ENCODE peak calls at places on chromosomes 1 and 21, in seven cellular contexts. Q is epithelial cell of esophagus, K is omental fat pad, B is tibial nerve, E is lung, M is AG09319, P is breast epithelium. Z is an unnamed sample.

GRCh38 chr1:24317081-24317480 is 2.1 kb upstream of the GRHL3 start:
- DNase-seq in P (peak), K (no peak), B (no peak), E (no peak), M (no peak), Q (peak), Z (no peak)

GRCh38 chr1:155218854-155219591 is 10.5 kb downstream of the MTX1 start:
- DNase-seq in P (no peak), M (no peak), B (peak), E (peak), Q (peak), K (peak), Z (no peak)

GRCh38 chr1:41495171-41495948 is 10.9 kb upstream of the EDN2 start:
- DNase-seq in M (no peak), E (no peak), K (no peak), P (no peak), B (no peak), Q (peak), Z (no peak)

GRCh38 chr1:19758227-19758830 is 41.4 kb downstream of the TMCO4 start:
- DNase-seq in E (no peak), B (no peak), M (peak), Q (peak), P (no peak), K (no peak), Z (peak)

GRCh38 chr1:3999941-4000735 is 100.1 kb upstream of the C1orf174 start:
- DNase-seq in E (no peak), B (no peak), K (no peak), P (no peak), M (no peak), Q (no peak), Z (no peak)

GRCh38 chr1:90728656-90729257 is 11.7 kb upstream of the BARHL2 start:
- DNase-seq in E (no peak), P (no peak), K (no peak), M (no peak), B (no peak), Q (no peak), Z (no peak)

GRCh38 chr1:199612976-199613774 is 414.3 kb upstream of the NR5A2 start:
- DNase-seq in E (no peak), P (no peak), M (no peak), Q (peak), K (no peak), B (no peak), Z (peak)

GRCh38 chr1:9009438-9010366 is 16.5 kb downstream of the SLC2A7 start:
- DNase-seq in B (no peak), M (no peak), P (no peak), Q (peak), K (no peak), E (no peak), Z (no peak)

GRCh38 chr1:6695861-6696260 is 5.8 kb downstream of the DNAJC11 start:
- DNase-seq in E (no peak), P (no peak), K (no peak), B (no peak), Q (no peak), M (no peak), Z (no peak)

GRCh38 chr1:185409763-185410528 is 92.9 kb upstream of the IVNS1ABP start:
- DNase-seq in B (no peak), K (no peak), Q (no peak), E (no peak), P (no peak), M (peak), Z (no peak)

GRCh38 chr1:37699147-37699546 is 6.8 kb downstream of the CDCA8 start:
- DNase-seq in P (no peak), Q (no peak), E (no peak), K (no peak), B (no peak), M (no peak), Z (no peak)

GRCh38 chr1:210260087-210260486 is 27.5 kb downstream of the SERTAD4 start:
- DNase-seq in M (no peak), Q (no peak), K (no peak), P (no peak), E (no peak), B (no peak), Z (no peak)

GRCh38 chr1:8397511-8397910 is 79.6 kb downstream of the SLC45A1 start:
- DNase-seq in P (no peak), M (no peak), K (no peak), E (no peak), B (no peak), Q (no peak), Z (no peak)

GRCh38 chr1:66648896-66649597 is 103.2 kb upstream of the DYNLT5 start:
- DNase-seq in P (no peak), B (no peak), M (no peak), Q (no peak), K (no peak), E (no peak), Z (no peak)

GRCh38 chr1:209727286-209727685 is 22.6 kb downstream of the HSD11B1 start:
- DNase-seq in P (no peak), K (no peak), E (no peak), M (no peak), B (no peak), Q (no peak), Z (no peak)

GRCh38 chr1:22001409-22001808 is at the start of gene CELA3A:
- DNase-seq in M (no peak), K (no peak), P (no peak), Q (no peak), B (no peak), E (no peak), Z (no peak)

GRCh38 chr1:40750326-40750975 is 33.1 kb upstream of the KCNQ4 start:
- DNase-seq in K (no peak), M (no peak), B (no peak), E (no peak), P (no peak), Q (no peak), Z (no peak)

GRCh38 chr1:18290740-18291412 is 183.3 kb downstream of the IGSF21 start:
- DNase-seq in Q (no peak), E (no peak), P (no peak), B (no peak), M (no peak), K (no peak), Z (no peak)

GRCh38 chr1:233708416-233708815 is 94.5 kb downstream of the KCNK1 start:
- DNase-seq in P (no peak), B (no peak), M (no peak), Q (peak), K (no peak), E (no peak), Z (no peak)

GRCh38 chr21:34280389-34280795 is 83.4 kb upstream of the KCNE2 start:
- DNase-seq in P (peak), B (peak), M (no peak), K (no peak), E (peak), Q (peak), Z (no peak)

GRCh38 chr1:59018860-59019259 is 235.0 kb upstream of the JUN start:
- DNase-seq in E (no peak), M (no peak), P (no peak), Q (no peak), K (no peak), B (no peak), Z (no peak)

GRCh38 chr1:117416004-117416403 is 48.8 kb downstream of the MAN1A2 start:
- DNase-seq in E (no peak), Q (no peak), B (no peak), M (no peak), P (no peak), K (no peak), Z (no peak)

GRCh38 chr1:16716691-16717173 is 23.6 kb upstream of the RNU1-4 start:
- DNase-seq in P (peak), Q (peak), E (no peak), K (no peak), M (no peak), B (no peak), Z (no peak)

GRCh38 chr1:185741551-185741950 is 7.4 kb downstream of the HMCN1 start:
- DNase-seq in K (no peak), P (no peak), B (no peak), E (no peak), M (no peak), Q (peak), Z (no peak)

GRCh38 chr1:182680408-182680807 is 4.0 kb downstream of the RGS8 start:
- DNase-seq in Q (no peak), B (no peak), P (no peak), K (no peak), E (no peak), M (no peak), Z (no peak)

GRCh38 chr1:11535761-11536572 is 57.0 kb downstream of the DISP3 start:
- DNase-seq in E (no peak), K (no peak), Q (no peak), P (no peak), M (no peak), B (no peak), Z (no peak)

GRCh38 chr21:27804515-27804914 is 837.6 kb upstream of the ADAMTS5 start:
- DNase-seq in E (no peak), B (no peak), K (no peak), M (no peak), Q (no peak), P (no peak), Z (peak)

GRCh38 chr1:170660874-170661645 is 2.9 kb upstream of the PRRX1 start:
- DNase-seq in M (no peak), K (no peak), P (no peak), B (no peak), Q (no peak), E (no peak), Z (no peak)

GRCh38 chr1:241408170-241408569 is 51.2 kb upstream of the RGS7 start:
- DNase-seq in M (no peak), Q (peak), P (no peak), E (no peak), K (no peak), B (no peak), Z (no peak)
- TF ChIP-seq CTCF in M (peak), Q (no peak), P (no peak), E (no peak), K (no peak), B (no peak), Z (no peak)

GRCh38 chr21:38359090-38359489 is 102.3 kb downstream of the KCNJ15 start:
- DNase-seq in K (no peak), E (no peak), Q (no peak), P (no peak), M (no peak), B (no peak), Z (no peak)
- TF ChIP-seq CTCF in K (no peak), E (no peak), Q (no peak), P (no peak), M (no peak), B (no peak), Z (no peak)

GRCh38 chr21:45157932-45158331 is 83.6 kb downstream of the ADARB1 start:
- DNase-seq in Q (no peak), P (peak), E (peak), M (no peak), B (no peak), K (no peak), Z (no peak)
- TF ChIP-seq CTCF in Q (no peak), P (no peak), E (no peak), M (no peak), B (no peak), K (no peak), Z (no peak)

GRCh38 chr1:162844153-162844552 is 16.8 kb downstream of the CCDC190 start:
- DNase-seq in P (no peak), E (no peak), B (no peak), M (no peak), K (no peak), Q (no peak), Z (no peak)

GRCh38 chr1:162838863-162839262 is 22.1 kb downstream of the CCDC190 start:
- DNase-seq in M (no peak), K (no peak), E (no peak), P (no peak), B (no peak), Q (no peak), Z (no peak)

GRCh38 chr1:162835157-162835899 is 25.6 kb downstream of the CCDC190 start:
- DNase-seq in B (no peak), Q (no peak), E (no peak), M (no peak), K (no peak), P (no peak), Z (peak)

DNA sequence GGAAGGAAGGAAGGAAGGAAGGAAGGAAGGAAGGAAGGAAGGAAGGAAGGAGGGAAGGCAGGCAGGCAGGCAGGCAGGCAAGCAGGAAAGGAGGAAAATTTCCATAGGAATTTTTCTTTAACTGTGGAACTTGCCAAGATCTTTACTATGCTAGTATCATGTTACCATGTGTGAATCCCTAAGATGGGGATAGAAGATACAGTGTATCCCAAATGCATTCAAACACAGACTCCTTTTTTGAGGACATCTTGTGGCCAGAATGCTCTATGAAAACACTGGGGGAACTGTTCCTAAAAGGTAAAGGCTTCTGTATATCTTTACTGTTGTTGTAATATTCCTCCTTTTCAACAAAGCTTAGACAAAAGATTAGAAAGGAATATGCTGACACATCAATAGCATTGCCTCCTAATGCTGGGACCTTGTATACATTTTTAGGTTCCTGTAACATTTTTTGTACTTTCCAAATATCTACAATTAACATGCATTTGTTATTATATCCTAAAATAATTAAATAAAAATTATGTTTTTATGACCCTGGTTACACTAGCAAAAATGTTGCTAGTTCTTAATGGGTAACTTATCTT is 20.6 kb downstream of the CCDC190 start:
- DNase-seq in M (no peak), P (no peak), K (no peak), B (no peak), E (no peak), Q (no peak), Z (no peak)
- TF ChIP-seq CTCF in M (peak), P (no peak), K (no peak), B (no peak), E (no peak), Q (no peak), Z (peak)

DNA sequence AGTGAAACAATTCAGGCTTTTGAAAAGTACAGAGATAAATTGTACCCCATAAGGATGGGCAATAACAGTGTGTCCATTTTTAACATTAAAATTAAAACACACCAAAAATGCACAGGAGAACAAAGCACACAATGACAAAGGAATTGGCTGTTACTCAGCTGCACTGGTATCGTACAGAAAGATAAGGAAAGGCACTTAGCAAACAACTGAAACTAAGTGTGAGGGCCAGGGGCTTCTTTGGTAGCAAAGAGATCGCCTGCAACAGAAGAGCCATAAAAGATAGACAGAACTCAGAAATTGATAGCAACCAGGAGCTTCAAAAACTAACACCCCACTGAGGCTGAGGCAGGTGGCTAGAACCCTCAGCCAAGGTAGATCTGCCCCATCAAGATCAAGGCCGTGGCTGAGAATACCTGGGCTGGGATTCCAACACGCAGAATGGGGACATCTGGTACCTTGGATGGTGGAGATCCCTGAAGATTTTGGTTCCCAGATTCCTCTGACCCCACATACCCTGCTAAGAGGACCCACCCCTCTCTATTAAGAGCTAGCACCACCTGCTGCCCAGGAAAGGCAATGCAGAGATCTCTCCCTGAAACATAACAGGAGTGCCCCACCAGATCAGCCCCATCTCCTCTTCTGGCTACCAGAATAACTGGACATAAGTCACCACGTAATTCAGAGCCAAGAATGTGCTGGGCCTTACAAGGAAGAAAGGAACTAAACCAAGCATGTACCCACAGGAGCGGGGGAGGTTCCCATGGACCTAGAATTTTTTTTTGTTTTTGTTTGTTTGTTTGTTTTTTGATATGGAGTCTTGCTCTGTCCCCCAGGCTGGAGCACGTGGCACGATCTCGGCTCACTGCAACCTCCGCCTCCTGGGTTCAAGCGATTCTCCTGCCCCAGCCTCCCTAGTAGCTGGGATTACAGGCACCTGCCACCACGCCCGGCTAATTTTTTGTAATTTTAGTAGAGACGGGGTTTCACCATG is 16.2 kb downstream of the PLEKHO1 start:
- DNase-seq in P (no peak), Q (peak), E (no peak), B (peak), K (no peak), M (no peak), Z (no peak)
- TF ChIP-seq CTCF in P (peak), Q (peak), E (peak), B (peak), K (no peak), M (peak), Z (peak)

Z was measured in astrocyte of the cerebellum.